ENCODE peak calls at places on chromosome 21, in ten cellular contexts. One of them, this sample, is unnamed.

GRCh38 chr21:45129231-45129923 is 55.0 kb downstream of the ADARB1 start:
- DNase-seq in heart right ventricle: peak; percentile 55
- DNase-seq in endothelial cell: no peak
- DNase-seq in endodermal cell: no peak
- DNase-seq in foreskin fibroblast: peak; percentile 15
- DNase-seq in GM10248: no peak
- DNase-seq in upper lobe of right lung: no peak
- DNase-seq in osteoblast: peak; percentile 79
- DNase-seq in sigmoid colon: no peak
- DNase-seq in pancreas: no peak
- DNase-seq in this sample: no peak

GRCh38 chr21:16752109-16752508 is 760.7 kb upstream of the CXADR start:
- DNase-seq in heart right ventricle: no peak
- DNase-seq in endothelial cell: no peak
- DNase-seq in endodermal cell: no peak
- DNase-seq in foreskin fibroblast: no peak
- DNase-seq in GM10248: no peak
- DNase-seq in upper lobe of right lung: no peak
- DNase-seq in osteoblast: no peak
- DNase-seq in sigmoid colon: no peak
- DNase-seq in pancreas: no peak
- DNase-seq in this sample: no peak

GRCh38 chr21:39523398-39523797 is 71.6 kb downstream of the SH3BGR start:
- DNase-seq in heart right ventricle: no peak
- DNase-seq in endothelial cell: no peak
- DNase-seq in endodermal cell: no peak
- DNase-seq in foreskin fibroblast: peak; percentile 27
- DNase-seq in GM10248: no peak
- DNase-seq in upper lobe of right lung: no peak
- DNase-seq in osteoblast: no peak
- DNase-seq in sigmoid colon: no peak
- DNase-seq in pancreas: no peak
- DNase-seq in this sample: no peak

GRCh38 chr21:14773777-14774345 is 227.7 kb upstream of the SAMSN1 start:
- DNase-seq in heart right ventricle: peak; percentile 11
- DNase-seq in endothelial cell: peak; percentile 69
- DNase-seq in endodermal cell: peak; percentile 88
- DNase-seq in foreskin fibroblast: no peak
- DNase-seq in GM10248: peak; percentile 21
- DNase-seq in upper lobe of right lung: no peak
- DNase-seq in osteoblast: no peak
- DNase-seq in sigmoid colon: peak; percentile 65
- DNase-seq in pancreas: no peak
- DNase-seq in this sample: no peak

GRCh38 chr21:40179167-40179566 is 311.9 kb downstream of the PCP4 start:
- DNase-seq in heart right ventricle: no peak
- DNase-seq in endothelial cell: no peak
- DNase-seq in endodermal cell: no peak
- DNase-seq in foreskin fibroblast: no peak
- DNase-seq in GM10248: no peak
- DNase-seq in upper lobe of right lung: no peak
- DNase-seq in osteoblast: no peak
- DNase-seq in sigmoid colon: no peak
- DNase-seq in pancreas: no peak
- DNase-seq in this sample: no peak

GRCh38 chr21:34812510-34813265 is 143.9 kb downstream of the CLIC6 start:
- DNase-seq in heart right ventricle: no peak
- DNase-seq in endothelial cell: no peak
- DNase-seq in endodermal cell: no peak
- DNase-seq in foreskin fibroblast: peak; percentile 94
- DNase-seq in GM10248: no peak
- DNase-seq in upper lobe of right lung: no peak
- DNase-seq in osteoblast: peak; percentile 82
- DNase-seq in sigmoid colon: no peak
- DNase-seq in pancreas: no peak
- DNase-seq in this sample: no peak

GRCh38 chr21:31557956-31558838 is 101.3 kb upstream of the SOD1 start:
- DNase-seq in heart right ventricle: no peak
- DNase-seq in endothelial cell: peak; percentile 65
- DNase-seq in endodermal cell: peak; percentile 86
- DNase-seq in foreskin fibroblast: peak; percentile 17
- DNase-seq in GM10248: no peak
- DNase-seq in upper lobe of right lung: peak; percentile 58
- DNase-seq in osteoblast: peak; percentile 89
- DNase-seq in sigmoid colon: no peak
- DNase-seq in pancreas: peak; percentile 62
- DNase-seq in this sample: peak; percentile 9

GRCh38 chr21:35102488-35103407 is 53.6 kb upstream of the RUNX1 start:
- DNase-seq in heart right ventricle: peak; percentile 25
- DNase-seq in endothelial cell: no peak
- DNase-seq in endodermal cell: no peak
- DNase-seq in foreskin fibroblast: no peak
- DNase-seq in GM10248: peak; percentile 31
- DNase-seq in upper lobe of right lung: no peak
- DNase-seq in osteoblast: no peak
- DNase-seq in sigmoid colon: peak; percentile 78
- DNase-seq in pancreas: no peak
- DNase-seq in this sample: no peak

GRCh38 chr21:37414292-37415253 is 48.0 kb downstream of the DYRK1A start:
- DNase-seq in heart right ventricle: no peak
- DNase-seq in endothelial cell: no peak
- DNase-seq in endodermal cell: no peak
- DNase-seq in foreskin fibroblast: no peak
- DNase-seq in GM10248: no peak
- DNase-seq in upper lobe of right lung: no peak
- DNase-seq in osteoblast: peak; percentile 42
- DNase-seq in sigmoid colon: no peak
- DNase-seq in pancreas: no peak
- DNase-seq in this sample: no peak

GRCh38 chr21:42833439-42833815 is 45.9 kb downstream of the WDR4 start:
- DNase-seq in heart right ventricle: no peak
- DNase-seq in endothelial cell: peak; percentile 28
- DNase-seq in endodermal cell: peak; percentile 82
- DNase-seq in foreskin fibroblast: peak; percentile 56
- DNase-seq in GM10248: peak; percentile 67
- DNase-seq in upper lobe of right lung: peak; percentile 62
- DNase-seq in osteoblast: peak; percentile 77
- DNase-seq in sigmoid colon: no peak
- DNase-seq in pancreas: no peak
- DNase-seq in this sample: no peak

GRCh38 chr21:10521091-10521598 is at the start of gene TPTE:
- DNase-seq in heart right ventricle: no peak
- DNase-seq in endothelial cell: no peak
- DNase-seq in endodermal cell: no peak
- DNase-seq in foreskin fibroblast: no peak
- DNase-seq in GM10248: no peak
- DNase-seq in upper lobe of right lung: no peak
- DNase-seq in osteoblast: no peak
- DNase-seq in sigmoid colon: no peak
- DNase-seq in pancreas: peak; percentile 70
- DNase-seq in this sample: no peak

GRCh38 chr21:44263221-44263671 is 1.5 kb upstream of the DNMT3L start:
- DNase-seq in heart right ventricle: no peak
- DNase-seq in endothelial cell: no peak
- DNase-seq in endodermal cell: peak; percentile 94
- DNase-seq in foreskin fibroblast: no peak
- DNase-seq in GM10248: no peak
- DNase-seq in upper lobe of right lung: no peak
- DNase-seq in osteoblast: peak; percentile 50
- DNase-seq in sigmoid colon: no peak
- DNase-seq in pancreas: peak; percentile 45
- DNase-seq in this sample: no peak

GRCh38 chr21:29064850-29065481 is 8.5 kb downstream of the CCT8 start:
- DNase-seq in heart right ventricle: no peak
- DNase-seq in endothelial cell: no peak
- DNase-seq in endodermal cell: no peak
- DNase-seq in foreskin fibroblast: no peak
- DNase-seq in GM10248: peak; percentile 47
- DNase-seq in upper lobe of right lung: no peak
- DNase-seq in osteoblast: no peak
- DNase-seq in sigmoid colon: no peak
- DNase-seq in pancreas: no peak
- DNase-seq in this sample: no peak

GRCh38 chr21:25107708-25108107 is 499.6 kb downstream of the MRPL39 start:
- DNase-seq in heart right ventricle: no peak
- DNase-seq in endothelial cell: no peak
- DNase-seq in endodermal cell: no peak
- DNase-seq in foreskin fibroblast: peak; percentile 43
- DNase-seq in GM10248: no peak
- DNase-seq in upper lobe of right lung: no peak
- DNase-seq in osteoblast: no peak
- DNase-seq in sigmoid colon: no peak
- DNase-seq in pancreas: no peak
- DNase-seq in this sample: no peak

GRCh38 chr21:23247334-23247733 is 2249.1 kb downstream of the NCAM2 start:
- DNase-seq in heart right ventricle: no peak
- DNase-seq in endothelial cell: no peak
- DNase-seq in endodermal cell: no peak
- DNase-seq in foreskin fibroblast: no peak
- DNase-seq in GM10248: no peak
- DNase-seq in upper lobe of right lung: no peak
- DNase-seq in osteoblast: no peak
- DNase-seq in sigmoid colon: no peak
- DNase-seq in pancreas: no peak
- DNase-seq in this sample: no peak

GRCh38 chr21:15009964-15010363 is 54.8 kb downstream of the NRIP1 start:
- DNase-seq in heart right ventricle: no peak
- DNase-seq in endothelial cell: no peak
- DNase-seq in endodermal cell: no peak
- DNase-seq in foreskin fibroblast: peak; percentile 59
- DNase-seq in GM10248: no peak
- DNase-seq in upper lobe of right lung: no peak
- DNase-seq in osteoblast: peak; percentile 69
- DNase-seq in sigmoid colon: no peak
- DNase-seq in pancreas: no peak
- DNase-seq in this sample: no peak

GRCh38 chr21:43597052-43597451 is 62.2 kb downstream of the HSF2BP start:
- DNase-seq in heart right ventricle: no peak
- DNase-seq in endothelial cell: no peak
- DNase-seq in endodermal cell: no peak
- DNase-seq in foreskin fibroblast: peak; percentile 84
- DNase-seq in GM10248: no peak
- DNase-seq in upper lobe of right lung: no peak
- DNase-seq in osteoblast: no peak
- DNase-seq in sigmoid colon: no peak
- DNase-seq in pancreas: no peak
- DNase-seq in this sample: no peak

GRCh38 chr21:31529406-31529805 is 130.1 kb upstream of the SOD1 start:
- DNase-seq in heart right ventricle: no peak
- DNase-seq in endothelial cell: no peak
- DNase-seq in endodermal cell: no peak
- DNase-seq in foreskin fibroblast: no peak
- DNase-seq in GM10248: no peak
- DNase-seq in upper lobe of right lung: no peak
- DNase-seq in osteoblast: no peak
- DNase-seq in sigmoid colon: no peak
- DNase-seq in pancreas: no peak
- DNase-seq in this sample: no peak

GRCh38 chr21:42009831-42010506 is at the start of gene ZBTB21:
- DNase-seq in heart right ventricle: peak; percentile 99
- DNase-seq in endothelial cell: peak; percentile 98
- DNase-seq in endodermal cell: peak; percentile 99
- DNase-seq in foreskin fibroblast: peak; percentile 99
- DNase-seq in GM10248: peak; percentile 97
- DNase-seq in upper lobe of right lung: peak; percentile 99
- DNase-seq in osteoblast: peak; percentile 99
- DNase-seq in sigmoid colon: peak; percentile 99
- DNase-seq in pancreas: peak; percentile 100
- DNase-seq in this sample: peak; percentile 98

GRCh38 chr21:26909972-26910371 is 56.9 kb downstream of the ADAMTS5 start:
- DNase-seq in heart right ventricle: no peak
- DNase-seq in endothelial cell: peak; percentile 53
- DNase-seq in endodermal cell: peak; percentile 82
- DNase-seq in foreskin fibroblast: peak; percentile 27
- DNase-seq in GM10248: no peak
- DNase-seq in upper lobe of right lung: no peak
- DNase-seq in osteoblast: no peak
- DNase-seq in sigmoid colon: no peak
- DNase-seq in pancreas: no peak
- DNase-seq in this sample: no peak
- TF ChIP-seq CTCF in heart right ventricle: peak; percentile 10
- TF ChIP-seq CTCF in endothelial cell: peak; percentile 15
- TF ChIP-seq CTCF in endodermal cell: peak; percentile 62
- TF ChIP-seq CTCF in foreskin fibroblast: no peak
- TF ChIP-seq CTCF in GM10248: no peak
- TF ChIP-seq CTCF in upper lobe of right lung: no peak
- TF ChIP-seq CTCF in osteoblast: no peak
- TF ChIP-seq CTCF in sigmoid colon: no peak
- TF ChIP-seq CTCF in pancreas: no peak
- TF ChIP-seq CTCF in this sample: no peak

GRCh38 chr21:33132054-33132453 is 62.1 kb downstream of the OLIG1 start:
- DNase-seq in heart right ventricle: no peak
- DNase-seq in endothelial cell: no peak
- DNase-seq in endodermal cell: no peak
- DNase-seq in foreskin fibroblast: no peak
- DNase-seq in GM10248: no peak
- DNase-seq in upper lobe of right lung: no peak
- DNase-seq in osteoblast: no peak
- DNase-seq in sigmoid colon: no peak
- DNase-seq in pancreas: no peak
- DNase-seq in this sample: no peak
- TF ChIP-seq CTCF in heart right ventricle: no peak
- TF ChIP-seq CTCF in endothelial cell: no peak
- TF ChIP-seq CTCF in endodermal cell: peak; percentile 59
- TF ChIP-seq CTCF in foreskin fibroblast: no peak
- TF ChIP-seq CTCF in GM10248: peak; percentile 9
- TF ChIP-seq CTCF in upper lobe of right lung: peak; percentile 15
- TF ChIP-seq CTCF in osteoblast: no peak
- TF ChIP-seq CTCF in sigmoid colon: no peak
- TF ChIP-seq CTCF in pancreas: no peak
- TF ChIP-seq CTCF in this sample: no peak

GRCh38 chr21:32562426-32562825 is 22.9 kb downstream of the TCP10L start:
- DNase-seq in heart right ventricle: no peak
- DNase-seq in endothelial cell: peak; percentile 18
- DNase-seq in endodermal cell: peak; percentile 69
- DNase-seq in foreskin fibroblast: peak; percentile 92
- DNase-seq in GM10248: no peak
- DNase-seq in upper lobe of right lung: no peak
- DNase-seq in osteoblast: peak; percentile 26
- DNase-seq in sigmoid colon: no peak
- DNase-seq in pancreas: no peak
- DNase-seq in this sample: peak; percentile 27
- TF ChIP-seq CTCF in heart right ventricle: peak; percentile 57
- TF ChIP-seq CTCF in endothelial cell: no peak
- TF ChIP-seq CTCF in endodermal cell: peak; percentile 67
- TF ChIP-seq CTCF in foreskin fibroblast: peak; percentile 64
- TF ChIP-seq CTCF in GM10248: no peak
- TF ChIP-seq CTCF in upper lobe of right lung: peak; percentile 45
- TF ChIP-seq CTCF in osteoblast: peak; percentile 60
- TF ChIP-seq CTCF in sigmoid colon: no peak
- TF ChIP-seq CTCF in pancreas: no peak
- TF ChIP-seq CTCF in this sample: no peak

DNA sequence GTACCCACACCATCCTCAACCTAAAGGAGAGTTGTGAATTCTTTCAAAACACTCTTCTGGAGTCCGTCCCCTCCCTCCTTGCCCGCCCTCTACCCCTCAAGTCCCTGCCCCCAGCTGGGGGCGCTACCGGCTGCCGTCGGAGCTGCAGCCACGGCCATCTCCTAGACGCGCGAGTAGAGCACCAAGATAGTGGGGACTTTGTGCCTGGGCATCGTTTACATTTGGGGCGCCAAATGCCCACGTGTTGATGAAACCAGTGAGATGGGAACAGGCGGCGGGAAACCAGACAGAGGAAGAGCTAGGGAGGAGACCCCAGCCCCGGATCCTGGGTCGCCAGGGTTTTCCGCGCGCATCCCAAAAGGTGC is 647 bp upstream of the OLIG2 start:
- DNase-seq in heart right ventricle: no peak
- DNase-seq in endothelial cell: peak; percentile 71
- DNase-seq in endodermal cell: peak; percentile 91
- DNase-seq in foreskin fibroblast: no peak
- DNase-seq in GM10248: peak; percentile 14
- DNase-seq in upper lobe of right lung: no peak
- DNase-seq in osteoblast: peak; percentile 88
- DNase-seq in sigmoid colon: no peak
- DNase-seq in pancreas: no peak
- DNase-seq in this sample: no peak
- TF ChIP-seq CTCF in heart right ventricle: no peak
- TF ChIP-seq CTCF in endothelial cell: peak; percentile 34
- TF ChIP-seq CTCF in endodermal cell: peak; percentile 73
- TF ChIP-seq CTCF in foreskin fibroblast: no peak
- TF ChIP-seq CTCF in GM10248: no peak
- TF ChIP-seq CTCF in upper lobe of right lung: no peak
- TF ChIP-seq CTCF in osteoblast: no peak
- TF ChIP-seq CTCF in sigmoid colon: no peak
- TF ChIP-seq CTCF in pancreas: no peak
- TF ChIP-seq CTCF in this sample: no peak

This sample was measured in prostate gland.